ENCODE peak calls at places on chromosomes 1 and 21, in four cellular contexts. F is prostate gland, Y is fibroblast of mammary gland, Z is cardiac fibroblast. Q is an unnamed sample.

GRCh38 chr1:214303106-214303505 is 22.1 kb downstream of the SMYD2 start:
- DNase-seq in Y (peak; percentile 39), Z (peak; percentile 27), F (no peak), Q (no peak)

GRCh38 chr21:13937236-13937635 is 273.5 kb downstream of the LIPI start:
- DNase-seq in F (no peak), Y (no peak), Z (no peak), Q (no peak)

GRCh38 chr1:90220941-90221693 is 226.2 kb downstream of the ZNF326 start:
- DNase-seq in Y (no peak), F (no peak), Z (no peak), Q (no peak)

GRCh38 chr1:199490804-199491527 is 536.5 kb upstream of the NR5A2 start:
- DNase-seq in F (no peak), Z (peak; percentile 22), Y (peak; percentile 79), Q (peak; percentile 14)

GRCh38 chr1:73789965-73790364 is 408.0 kb downstream of the LRRIQ3 start:
- DNase-seq in Z (no peak), F (no peak), Y (no peak), Q (no peak)

GRCh38 chr1:35930593-35931423 is at the start of gene AGO3:
- DNase-seq in Z (peak; percentile 73), Y (peak; percentile 76), F (peak; percentile 78), Q (peak; percentile 79)

GRCh38 chr1:890661-891060 is 33.1 kb upstream of the SAMD11 start:
- DNase-seq in F (no peak), Y (no peak), Z (no peak), Q (peak; percentile 64)

GRCh38 chr1:219066631-219067349 is 106.9 kb upstream of the LYPLAL1 start:
- DNase-seq in Y (peak; percentile 72), Z (peak; percentile 79), F (no peak), Q (peak; percentile 81)

GRCh38 chr1:227789042-227789880 is 26.2 kb upstream of the PRSS38 start:
- DNase-seq in Z (no peak), F (no peak), Y (peak; percentile 51), Q (peak; percentile 27)

GRCh38 chr1:42035205-42035829 is 116.6 kb upstream of the HIVEP3 start:
- DNase-seq in Z (peak; percentile 38), F (peak; percentile 48), Y (peak; percentile 8), Q (peak; percentile 55)

GRCh38 chr1:172051898-172052297 is 210.6 kb downstream of the DNM3 start:
- DNase-seq in F (no peak), Z (no peak), Y (no peak), Q (no peak)

GRCh38 chr1:201470581-201470980 is 1.6 kb upstream of the PHLDA3 start:
- DNase-seq in F (no peak), Z (no peak), Y (no peak), Q (no peak)

GRCh38 chr1:227949341-227949921 is 1.7 kb upstream of the WNT9A start:
- DNase-seq in Z (no peak), Y (no peak), F (no peak), Q (no peak)

GRCh38 chr1:90580176-90580575 is 136.9 kb downstream of the BARHL2 start:
- DNase-seq in F (peak; percentile 29), Z (no peak), Y (no peak), Q (no peak)

GRCh38 chr1:90198616-90199015 is 203.7 kb downstream of the ZNF326 start:
- DNase-seq in Y (no peak), F (no peak), Z (no peak), Q (no peak)

GRCh38 chr1:208174200-208174599 is 70.0 kb downstream of the PLXNA2 start:
- DNase-seq in Y (no peak), Z (peak; percentile 43), F (no peak), Q (no peak)

GRCh38 chr1:46183119-46183842 is 7.0 kb upstream of the P3R3URF start:
- DNase-seq in Z (peak; percentile 97), F (peak; percentile 97), Y (peak; percentile 96), Q (peak; percentile 87)

GRCh38 chr1:161747789-161748188 is 1.8 kb upstream of the DUSP12 start:
- DNase-seq in Z (no peak), F (no peak), Y (no peak), Q (no peak)

GRCh38 chr1:56435434-56436337 is 143.7 kb downstream of the PLPP3 start:
- DNase-seq in Z (no peak), Y (no peak), F (no peak), Q (no peak)

GRCh38 chr21:46027855-46028493 is 46.4 kb downstream of the COL6A1 start:
- DNase-seq in Y (peak; percentile 15), F (no peak), Z (no peak), Q (peak; percentile 99)

GRCh38 chr1:117359560-117360289 is 7.5 kb upstream of the MAN1A2 start:
- DNase-seq in F (no peak), Y (no peak), Z (no peak), Q (no peak)

GRCh38 chr1:25765910-25766645 is 33.9 kb upstream of the SELENON start:
- DNase-seq in Y (no peak), Z (no peak), F (no peak), Q (no peak)

GRCh38 chr1:61358770-61359455 is 276.6 kb downstream of the NFIA start:
- DNase-seq in Z (peak; percentile 68), Y (peak; percentile 40), F (no peak), Q (no peak)

GRCh38 chr1:154258784-154259183 is 13.6 kb upstream of the HAX1 start:
- DNase-seq in F (no peak), Z (no peak), Y (no peak), Q (no peak)

GRCh38 chr1:94772230-94772641 is 47.9 kb upstream of the SLC44A3 start:
- DNase-seq in F (no peak), Z (peak; percentile 81), Y (peak; percentile 73), Q (peak; percentile 95)

GRCh38 chr1:116020668-116021272 is 44.5 kb downstream of the SLC22A15 start:
- DNase-seq in F (peak; percentile 15), Z (peak; percentile 78), Y (peak; percentile 68), Q (peak; percentile 55)

GRCh38 chr1:29126198-29126597 is 2.5 kb upstream of the TMEM200B start:
- DNase-seq in Z (no peak), Y (no peak), F (no peak), Q (no peak)

GRCh38 chr1:190084552-190084951 is 393.1 kb downstream of the BRINP3 start:
- DNase-seq in F (no peak), Z (no peak), Y (no peak), Q (no peak)

GRCh38 chr1:19209439-19209989 is 552 bp downstream of the UBR4 start:
- DNase-seq in Z (peak; percentile 63), Y (peak; percentile 61), F (peak; percentile 14), Q (peak; percentile 81)

GRCh38 chr1:163875927-163876320 is 554.2 kb downstream of the NUF2 start:
- DNase-seq in Z (peak; percentile 85), F (no peak), Y (peak; percentile 89), Q (peak; percentile 81)

GRCh38 chr1:20725189-20726106 is 7.1 kb downstream of the SH2D5 start:
- DNase-seq in Z (peak; percentile 73), F (no peak), Y (peak; percentile 89), Q (peak; percentile 21)

GRCh38 chr1:66758247-66758755 is 6.0 kb downstream of the DYNLT5 start:
- DNase-seq in Y (peak; percentile 14), Z (no peak), F (no peak), Q (peak; percentile 45)

GRCh38 chr1:11657654-11658053 is 3.0 kb downstream of the FBXO44 start:
- DNase-seq in F (no peak), Y (no peak), Z (no peak), Q (no peak)

GRCh38 chr1:201655243-201655642 is 116.3 kb downstream of the NAV1 start:
- DNase-seq in F (no peak), Z (peak; percentile 54), Y (peak; percentile 94), Q (peak; percentile 85)

GRCh38 chr1:43530483-43531452 is at the start of gene PTPRF:
- DNase-seq in F (peak; percentile 77), Z (peak; percentile 11), Y (peak; percentile 18), Q (peak; percentile 47)

GRCh38 chr1:230493264-230493663 is 67.1 kb upstream of the PGBD5 start:
- DNase-seq in F (no peak), Y (no peak), Z (no peak), Q (no peak)

GRCh38 chr21:41768371-41769042 is 1.7 kb upstream of the RIPK4 start:
- DNase-seq in Z (peak; percentile 70), F (no peak), Y (peak; percentile 79), Q (peak; percentile 39)

GRCh38 chr1:16078925-16079656 is 5.6 kb upstream of the FAM131C start:
- DNase-seq in F (peak; percentile 71), Y (peak; percentile 63), Z (peak; percentile 79), Q (peak; percentile 68)

GRCh38 chr1:225875044-225875822 is 6.9 kb downstream of the TMEM63A start:
- DNase-seq in Z (no peak), Y (no peak), F (peak; percentile 78), Q (no peak)

GRCh38 chr1:202130275-202130646 is 7.5 kb downstream of the GPR37L1 start:
- DNase-seq in Y (no peak), F (no peak), Z (no peak), Q (no peak)

GRCh38 chr1:110870721-110871388 is 2.1 kb upstream of the CD53 start:
- DNase-seq in F (no peak), Z (no peak), Y (no peak), Q (no peak)
- H3K4me3 ChIP-seq in F (no peak overlapping the region), Z (no peak overlapping the region), Y (no peak overlapping the region), Q (no peak overlapping the region)

DNA sequence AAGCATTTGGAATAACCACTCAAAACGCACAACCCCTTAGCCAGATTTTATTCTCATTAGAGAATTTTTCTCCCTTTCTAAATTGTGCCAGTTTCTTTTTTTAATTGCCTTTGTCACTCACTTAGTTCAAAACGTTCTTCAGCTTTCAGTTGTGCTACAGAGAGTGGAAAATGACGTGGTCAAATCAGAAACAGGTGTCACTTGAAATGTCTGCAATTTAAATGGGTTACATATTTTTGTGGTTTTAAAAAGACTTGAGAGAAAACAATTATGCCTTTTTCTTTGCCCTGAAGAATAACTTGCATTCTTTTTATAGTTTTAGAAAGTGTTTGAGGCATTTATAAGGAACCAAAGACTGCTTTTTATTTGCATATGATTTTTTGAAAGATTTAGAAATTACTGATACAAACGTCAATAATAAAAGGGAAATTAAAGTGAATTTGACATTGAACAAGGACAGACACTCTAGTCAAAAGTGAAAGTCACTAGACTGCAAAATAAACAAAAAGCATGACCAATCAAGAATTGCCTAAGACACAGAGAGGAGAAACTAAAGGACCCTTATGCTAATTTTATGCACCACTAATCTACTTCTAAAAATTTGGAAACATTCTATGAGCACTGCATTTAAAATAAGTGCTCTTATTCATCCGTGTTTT is 191.0 kb downstream of the TPR start:
- DNase-seq in F (no peak), Z (peak; percentile 41), Y (peak; percentile 77), Q (peak; percentile 17)
- H3K4me3 ChIP-seq in F (no peak overlapping the region), Z (no peak overlapping the region), Y (no peak overlapping the region), Q (no peak overlapping the region)

DNA sequence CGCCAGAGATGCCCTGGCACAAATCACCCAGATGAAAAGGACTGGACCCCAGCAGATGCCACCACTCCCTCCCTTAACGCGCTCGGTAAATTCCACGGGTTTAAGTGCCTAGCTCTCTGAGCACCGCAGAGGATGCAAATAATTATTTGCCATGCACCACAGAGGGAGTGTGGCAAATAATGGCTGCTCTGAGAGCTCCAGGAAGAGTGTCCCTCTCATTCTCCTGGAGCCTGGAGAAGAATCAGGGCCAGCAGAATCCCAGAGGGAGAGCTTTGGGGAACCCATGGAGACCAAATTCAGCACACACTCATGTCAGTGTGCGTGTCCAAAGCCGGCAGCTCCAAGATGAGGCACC is 667 bp downstream of the HHIPL2 start:
- DNase-seq in Z (no peak), F (no peak), Y (no peak), Q (no peak)
- H3K4me3 ChIP-seq in Z (no peak overlapping the region), F (no peak overlapping the region), Y (no peak overlapping the region), Q (no peak overlapping the region)

GRCh38 chr1:39213511-39214002 is 9.1 kb downstream of the MACF1 start:
- DNase-seq in F (no peak), Y (peak; percentile 44), Z (peak; percentile 70), Q (peak; percentile 73)
- H3K4me3 ChIP-seq in F (no peak overlapping the region), Y (no peak overlapping the region), Z (no peak overlapping the region), Q (no peak overlapping the region)